ENCODE peak calls at places on chromosomes 5 and 9, in five cellular contexts. I is HCT116, Z is ecto neural progenitor cell, Y is NCI-H446, U is NAMALWA. W is an unnamed sample.

GRCh38 chr9:100933656-100934055 is 94.9 kb upstream of the PLPPR1 start:
- DNase-seq in U (no peak), Z (no peak), Y (peak; percentile 64), I (no peak), W (no peak)

GRCh38 chr9:107039546-107039945 is 176.6 kb downstream of the ZNF462 start:
- DNase-seq in I (no peak), U (no peak), Z (no peak), Y (no peak), W (no peak)

GRCh38 chr5:79508794-79509193 is 5.1 kb downstream of the HOMER1 start:
- DNase-seq in U (no peak), I (no peak), Y (no peak), Z (no peak), W (no peak)

GRCh38 chr9:110592075-110592830 is 12.7 kb upstream of the SVEP1 start:
- DNase-seq in Z (no peak), U (no peak), I (no peak), Y (no peak), W (no peak)

GRCh38 chr5:68924490-68925145 is 169.2 kb upstream of the SLC30A5 start:
- DNase-seq in I (no peak), Y (no peak), Z (no peak), U (no peak), W (no peak)

GRCh38 chr5:102911973-102912372 is 156.9 kb downstream of the PAM start:
- DNase-seq in Z (no peak), U (no peak), Y (peak; percentile 63), I (peak; percentile 61), W (no peak)

GRCh38 chr5:77679791-77680190 is 41.3 kb upstream of the OTP start:
- DNase-seq in Z (no peak), Y (no peak), U (no peak), I (no peak), W (no peak)

GRCh38 chr5:59770953-59771352 is 122.6 kb downstream of the PDE4D start:
- DNase-seq in I (no peak), Y (no peak), Z (no peak), U (no peak), W (no peak)

GRCh38 chr5:95858661-95859326 is 36.3 kb upstream of the GLRX start:
- DNase-seq in Y (peak; percentile 84), I (peak; percentile 71), U (peak; percentile 92), Z (peak; percentile 96), W (peak; percentile 93)

GRCh38 chr5:141841376-141841775 is 36.8 kb downstream of the PCDH1 start:
- DNase-seq in U (no peak), Y (peak; percentile 46), I (no peak), Z (no peak), W (no peak)

GRCh38 chr5:157744055-157745011 is 821 bp downstream of the LSM11 start:
- DNase-seq in U (peak; percentile 49), Z (peak; percentile 63), Y (no peak), I (no peak), W (no peak)

GRCh38 chr9:117521293-117521692 is 106.4 kb upstream of the ASTN2 start:
- DNase-seq in I (no peak), Y (peak; percentile 1), Z (no peak), U (no peak), W (no peak)

GRCh38 chr5:91293131-91293530 is 90.0 kb downstream of the ARRDC3 start:
- DNase-seq in Y (no peak), Z (peak; percentile 61), I (no peak), U (no peak), W (peak; percentile 56)

GRCh38 chr5:115575167-115576070 is 26.9 kb downstream of the TICAM2 start:
- DNase-seq in Y (no peak), U (peak; percentile 45), I (no peak), Z (no peak), W (no peak)

GRCh38 chr9:15299374-15299939 is 7.6 kb downstream of the TTC39B start:
- DNase-seq in Z (no peak), I (no peak), U (no peak), Y (no peak), W (no peak)

GRCh38 chr5:57684299-57684702 is 201.7 kb upstream of the ACTBL2 start:
- DNase-seq in U (no peak), I (no peak), Y (peak; percentile 6), Z (no peak), W (no peak)

GRCh38 chr5:73693573-73694061 is 67.6 kb downstream of the ARHGEF28 start:
- DNase-seq in Y (no peak), I (no peak), Z (no peak), U (peak; percentile 58), W (no peak)

GRCh38 chr9:122051401-122052346 is 41.4 kb downstream of the TTLL11 start:
- DNase-seq in Y (no peak), U (no peak), Z (no peak), I (no peak), W (no peak)

GRCh38 chr9:99489043-99489378 is 266.9 kb downstream of the SEC61B start:
- DNase-seq in U (no peak), I (no peak), Y (peak; percentile 36), Z (no peak), W (no peak)

GRCh38 chr5:38994329-38994927 is 79.8 kb downstream of the RICTOR start:
- DNase-seq in Y (peak; percentile 84), I (peak; percentile 4), Z (no peak), U (peak; percentile 63), W (no peak)

GRCh38 chr5:124996023-124996763 is 249.8 kb upstream of the ZNF608 start:
- DNase-seq in I (no peak), Y (no peak), Z (no peak), U (no peak), W (no peak)

GRCh38 chr9:37420271-37421215 is 2.0 kb upstream of the GRHPR start:
- DNase-seq in Y (no peak), I (no peak), Z (no peak), U (no peak), W (no peak)

GRCh38 chr5:123091258-123091987 is 2.4 kb downstream of the PRDM6 start:
- DNase-seq in Y (no peak), U (no peak), I (no peak), Z (no peak), W (no peak)

GRCh38 chr5:56516936-56517521 is 283.9 kb upstream of the ANKRD55 start:
- DNase-seq in U (peak; percentile 2), Z (no peak), I (no peak), Y (peak; percentile 25), W (no peak)

GRCh38 chr5:119465640-119466039 is 13.3 kb downstream of the HSD17B4 start:
- DNase-seq in Z (no peak), Y (no peak), U (no peak), I (no peak), W (no peak)

GRCh38 chr5:151751091-151751490 is 7.3 kb downstream of the ATOX1 start:
- DNase-seq in U (no peak), Z (no peak), I (no peak), Y (no peak), W (no peak)

GRCh38 chr9:98978231-98978681 is 34.5 kb downstream of the COL15A1 start:
- DNase-seq in U (no peak), Z (no peak), I (no peak), Y (peak; percentile 21), W (no peak)

GRCh38 chr5:124747770-124748686 is 1.6 kb upstream of the ZNF608 start:
- DNase-seq in I (no peak), U (peak; percentile 94), Y (peak; percentile 45), Z (no peak), W (no peak)

GRCh38 chr5:36029914-36030313 is 36.8 kb downstream of the UGT3A2 start:
- DNase-seq in Y (no peak), I (no peak), Z (no peak), U (no peak), W (no peak)

GRCh38 chr5:111681791-111682190 is 75.2 kb downstream of the NREP start:
- DNase-seq in U (no peak), I (no peak), Z (no peak), Y (no peak), W (no peak)

GRCh38 chr5:137234973-137235943 is 263.9 kb downstream of the SPOCK1 start:
- DNase-seq in I (no peak), Z (no peak), Y (no peak), U (no peak), W (no peak)

W was measured in H9.